ENCODE peak calls at places on chromosome 9, in four cellular contexts. S is A549, V is ovary, K is hepatocyte. E is an unnamed sample.

GRCh38 chr9:77714077-77714549 is 66.0 kb upstream of the GNA14 start:
- DNase-seq in S (no peak), K (peak), V (no peak), E (no peak)

GRCh38 chr9:127506814-127507750 is 55.8 kb downstream of the LRSAM1 start:
- DNase-seq in V (no peak), K (no peak), S (no peak), E (no peak)

GRCh38 chr9:16964228-16964627 is 93.8 kb upstream of the BNC2 start:
- DNase-seq in K (no peak), V (no peak), S (no peak), E (peak)

GRCh38 chr9:37198831-37199230 is 78.5 kb downstream of the ZCCHC7 start:
- DNase-seq in K (no peak), V (no peak), S (no peak), E (no peak)

GRCh38 chr9:89096807-89097206 is 81.8 kb downstream of the SHC3 start:
- DNase-seq in K (no peak), V (no peak), S (no peak), E (no peak)

GRCh38 chr9:38092200-38092524 is 23.1 kb upstream of the SHB start:
- DNase-seq in V (no peak), K (no peak), S (no peak), E (no peak)

GRCh38 chr9:72952914-72953313 is at the start of gene ALDH1A1:
- DNase-seq in S (peak), V (peak), K (peak), E (no peak)

GRCh38 chr9:130448035-130448624 is 3.4 kb downstream of the ASS1 start:
- DNase-seq in V (no peak), K (no peak), S (no peak), E (no peak)

GRCh38 chr9:126534431-126535186 is 79.1 kb upstream of the LMX1B start:
- DNase-seq in S (no peak), K (no peak), V (no peak), E (no peak)

GRCh38 chr9:83981126-83981871 is 694 bp downstream of the RMI1 start:
- DNase-seq in V (no peak), K (peak), S (peak), E (no peak)

GRCh38 chr9:105216440-105217178 is 27.8 kb upstream of the SLC44A1 start:
- DNase-seq in K (no peak), S (no peak), V (no peak), E (no peak)

GRCh38 chr9:124348831-124349230 is 66.4 kb downstream of the PSMB7 start:
- DNase-seq in S (no peak), V (no peak), K (no peak), E (no peak)

GRCh38 chr9:107487521-107488399 is 1.8 kb downstream of the KLF4 start:
- DNase-seq in K (peak), V (peak), S (peak), E (no peak)

GRCh38 chr9:110123364-110124095 is 84.4 kb downstream of the C9orf152 start:
- DNase-seq in S (peak), K (no peak), V (no peak), E (no peak)

GRCh38 chr9:37976714-37977477 is 73.0 kb upstream of the SLC25A51 start:
- DNase-seq in S (no peak), V (no peak), K (peak), E (no peak)

GRCh38 chr9:19136129-19136528 is 8.8 kb upstream of the PLIN2 start:
- DNase-seq in V (no peak), S (no peak), K (no peak), E (no peak)

GRCh38 chr9:93068956-93069355 is 10.5 kb downstream of the SUSD3 start:
- DNase-seq in K (no peak), V (peak), S (no peak), E (no peak)

GRCh38 chr9:109143881-109144562 is 23.0 kb downstream of the FRRS1L start:
- DNase-seq in S (peak), K (no peak), V (no peak), E (no peak)

GRCh38 chr9:618478-618877 is 223.0 kb upstream of the DMRT1 start:
- DNase-seq in K (no peak), S (no peak), V (no peak), E (no peak)

GRCh38 chr9:113463418-113464285 is at the start of gene RGS3:
- DNase-seq in V (no peak), K (peak), S (peak), E (peak)

DNA sequence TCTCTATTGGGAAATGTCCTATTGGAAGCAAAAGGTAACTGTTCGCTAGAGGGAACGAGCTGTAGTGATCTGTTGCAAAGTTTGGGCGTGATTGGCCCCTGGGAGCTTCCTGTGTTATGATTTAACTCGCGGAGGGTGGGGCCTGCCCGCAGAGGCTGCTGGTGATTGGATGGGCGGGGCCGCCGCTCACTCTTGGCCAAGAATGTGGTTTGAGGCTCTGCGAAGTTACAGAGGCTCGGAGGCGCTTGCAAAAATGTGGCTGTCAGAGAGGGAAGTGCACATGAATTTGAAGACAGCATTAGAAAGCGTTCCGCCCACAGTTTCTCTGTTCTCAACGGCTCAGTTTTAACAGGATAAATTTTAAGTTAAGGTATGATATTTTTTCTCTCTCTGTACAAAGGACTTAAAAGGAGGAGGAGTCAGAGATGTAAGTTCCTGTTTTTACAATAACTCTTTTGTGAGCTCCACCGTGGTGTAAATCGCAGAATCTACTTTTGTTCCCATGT is 46.9 kb downstream of the CNTRL start:
- DNase-seq in S (peak), K (peak), V (peak), E (peak)
- TF ChIP-seq CTCF in S (no peak), K (peak), V (peak), E (peak)

GRCh38 chr9:35516481-35516880 is 26.6 kb downstream of the RUSC2 start:
- DNase-seq in S (peak), K (peak), V (no peak), E (peak)
- H3K4me3 ChIP-seq in S (no peak), K (no peak), V (no peak), E (no peak)

GRCh38 chr9:98192503-98193335 is at the start of gene CORO2A:
- DNase-seq in S (peak), V (peak), K (peak), E (no peak)
- TF ChIP-seq CTCF in S (peak), V (no peak), K (peak), E (peak)

GRCh38 chr9:116155700-116156045 is 2.1 kb downstream of the PAPPA start:
- DNase-seq in K (peak), S (no peak), V (peak), E (no peak)

GRCh38 chr9:116152941-116153764 is 438 bp upstream of the PAPPA start:
- DNase-seq in S (peak), V (no peak), K (no peak), E (no peak)

GRCh38 chr9:116153765-116154333 is at the start of gene PAPPA:
- DNase-seq in K (peak), S (no peak), V (peak), E (no peak)

GRCh38 chr9:116154976-116155699 is 1.5 kb downstream of the PAPPA start:
- DNase-seq in S (peak), K (peak), V (peak), E (no peak)

DNA sequence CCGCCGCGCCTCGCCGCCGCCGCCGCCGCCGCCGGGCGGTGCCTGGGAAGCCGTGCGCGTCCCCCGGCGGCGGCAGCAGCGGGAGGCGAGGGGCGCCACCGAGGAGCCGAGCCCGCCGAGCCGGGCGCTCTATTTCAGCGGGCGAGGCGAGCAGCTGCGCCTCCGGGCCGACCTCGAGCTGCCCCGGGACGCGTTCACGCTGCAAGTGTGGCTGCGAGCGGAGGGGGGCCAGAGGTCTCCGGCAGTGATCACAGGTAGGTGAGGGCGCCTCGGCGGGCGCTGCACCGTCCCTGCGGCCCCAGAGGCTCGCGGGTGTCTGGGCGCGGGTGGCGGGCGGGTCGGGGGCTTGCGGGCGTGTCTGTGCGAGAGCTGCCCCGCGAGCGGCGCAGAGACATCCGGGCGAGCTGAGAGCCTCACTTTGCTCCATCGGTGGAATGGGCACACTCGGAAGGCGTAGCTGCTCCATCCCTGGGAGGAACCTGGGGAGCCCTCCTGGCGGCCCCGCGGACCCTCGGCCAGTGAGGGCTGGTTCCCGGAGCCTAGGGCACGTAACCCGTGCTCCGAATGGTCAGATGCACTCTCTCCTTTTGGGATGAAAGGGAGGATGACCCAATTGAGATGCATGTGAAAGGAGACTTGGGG is 864 bp downstream of the PAPPA start:
- DNase-seq in V (peak), S (no peak), K (peak), E (no peak)
- H3K4me3 ChIP-seq in V (peak), S (peak), K (peak), E (peak)

GRCh38 chr9:111896942-111897830 is 572 bp downstream of the UGCG start:
- DNase-seq in V (peak), S (peak), K (peak), E (no peak)
- TF ChIP-seq CTCF in V (no peak), S (peak), K (peak), E (no peak)

DNA sequence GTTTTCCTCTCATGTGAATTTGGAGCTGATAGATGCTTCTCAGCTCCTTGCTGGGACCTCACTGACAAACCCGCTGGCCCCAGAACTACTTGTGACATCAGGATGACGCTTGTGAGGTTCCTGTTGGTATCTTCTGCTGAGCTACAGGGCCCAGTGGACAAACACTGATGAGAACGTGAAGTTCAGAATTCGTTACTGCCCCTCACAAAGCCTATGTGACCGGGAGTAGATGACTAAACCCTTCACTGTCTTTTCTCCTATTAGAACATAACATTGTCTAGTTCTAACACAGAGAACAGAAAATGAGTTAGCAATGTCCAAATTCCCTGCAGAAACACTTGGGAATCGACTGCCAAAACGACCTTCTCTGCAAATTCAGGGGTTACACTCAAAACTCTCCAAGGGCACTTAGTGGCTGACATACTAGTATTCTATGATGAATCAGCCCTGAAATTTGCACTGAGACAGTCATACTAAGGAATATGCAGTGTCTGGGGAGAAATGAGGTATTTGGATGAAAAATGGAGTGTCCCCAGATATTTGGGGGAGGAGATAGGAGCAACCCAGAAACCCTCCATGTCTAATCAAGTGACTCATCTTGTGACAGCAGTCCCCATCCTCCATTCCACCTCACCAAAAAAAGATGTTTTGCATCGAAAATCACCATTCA is 143.2 kb upstream of the TRIM32 start:
- DNase-seq in V (no peak), K (no peak), S (no peak), E (no peak)
- H3K4me3 ChIP-seq in V (no peak), K (no peak), S (no peak), E (no peak)

DNA sequence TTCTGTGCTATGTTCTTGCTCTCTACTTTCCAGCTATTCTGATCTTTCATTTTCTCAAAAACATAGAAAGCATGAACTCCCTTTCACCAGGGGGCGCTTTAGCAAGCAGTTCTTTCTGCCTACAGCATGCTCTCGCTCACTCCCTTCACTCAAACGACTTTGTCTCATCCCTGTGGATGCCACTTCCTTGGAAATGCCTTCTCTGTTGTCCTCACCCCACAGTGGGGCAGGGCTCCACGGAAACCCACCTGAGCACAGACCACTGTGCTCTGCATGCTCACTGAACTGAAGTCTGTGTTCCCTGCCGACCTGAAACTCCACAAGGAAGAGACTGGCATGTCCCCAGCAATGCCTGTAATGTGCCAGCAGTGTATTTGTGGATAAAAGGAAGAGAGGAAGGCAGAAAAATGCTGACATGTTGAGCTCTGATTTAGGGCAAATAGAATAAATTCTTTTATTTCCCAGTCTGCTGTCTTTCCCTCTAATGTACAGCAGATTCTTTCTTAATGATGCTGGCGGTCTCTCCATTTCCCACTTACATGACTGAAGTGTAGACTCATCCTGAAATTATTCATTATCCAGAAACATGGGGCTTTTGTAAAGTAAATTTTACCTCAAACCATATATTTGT is 4.9 kb upstream of the ROR2 start:
- DNase-seq in V (peak), K (peak), S (peak), E (no peak)
- TF ChIP-seq CTCF in V (peak), K (peak), S (peak), E (peak)

GRCh38 chr9:137127301-137128157 is 11.4 kb upstream of the GRIN1 start:
- DNase-seq in K (peak), V (no peak), S (peak), E (no peak)
- H3K4me3 ChIP-seq in K (no peak), V (no peak), S (peak), E (no peak)

GRCh38 chr9:68950689-68951088 is 63.2 kb downstream of the PRKACG start:
- DNase-seq in S (no peak), K (no peak), V (no peak), E (no peak)

GRCh38 chr9:68947015-68947414 is 66.9 kb downstream of the PRKACG start:
- DNase-seq in V (no peak), K (no peak), S (no peak), E (no peak)

GRCh38 chr9:68947842-68948569 is 65.9 kb downstream of the PRKACG start:
- DNase-seq in S (no peak), K (no peak), V (no peak), E (no peak)

GRCh38 chr9:68950188-68950587 is 63.7 kb downstream of the PRKACG start:
- DNase-seq in V (no peak), S (no peak), K (no peak), E (no peak)

GRCh38 chr9:68949271-68950000 is 64.5 kb downstream of the PRKACG start:
- DNase-seq in S (no peak), K (no peak), V (peak), E (no peak)
- TF ChIP-seq CTCF in S (no peak), K (no peak), V (no peak), E (no peak)

E was measured in kidney epithelial cell.